ENCODE peak calls at places on chromosomes 13 and 19, in eight cellular contexts. One of them, this sample, is unnamed.

GRCh38 chr19:43735957-43736356 is 18.8 kb downstream of the SMG9 start:
- DNase-seq in endothelial cell: no peak
- DNase-seq in NCI-H446 treated with DMSO at 0.1 percent for 48 hours: no peak
- DNase-seq in NCI-H1436 treated with DMSO at 0.1 percent for 48 hours: no peak
- DNase-seq in stimulated activated CD8-positive, alpha-beta memory T cell treated with anti-CD3 and anti-CD28 coated beads, Interleukin-2, amount 100 ng/mL, for 48 hours: no peak
- DNase-seq in AG09309: no peak
- DNase-seq in activated T-cell treated with anti-CD3 and anti-CD28 coated beads, Interleukin-2, amount 50 U/mL, for 72 hours: no peak
- DNase-seq in mucosa of descending colon: no peak
- DNase-seq in this sample: no peak

GRCh38 chr13:52070929-52071523 is 46.5 kb downstream of the UTP14C start:
- DNase-seq in endothelial cell: no peak
- DNase-seq in NCI-H446 treated with DMSO at 0.1 percent for 48 hours: no peak
- DNase-seq in NCI-H1436 treated with DMSO at 0.1 percent for 48 hours: no peak
- DNase-seq in stimulated activated CD8-positive, alpha-beta memory T cell treated with anti-CD3 and anti-CD28 coated beads, Interleukin-2, amount 100 ng/mL, for 48 hours: no peak
- DNase-seq in AG09309: peak
- DNase-seq in activated T-cell treated with anti-CD3 and anti-CD28 coated beads, Interleukin-2, amount 50 U/mL, for 72 hours: peak
- DNase-seq in mucosa of descending colon: no peak
- DNase-seq in this sample: no peak

GRCh38 chr13:31236211-31236786 is 36.5 kb downstream of the B3GLCT start:
- DNase-seq in endothelial cell: no peak
- DNase-seq in NCI-H446 treated with DMSO at 0.1 percent for 48 hours: peak
- DNase-seq in NCI-H1436 treated with DMSO at 0.1 percent for 48 hours: no peak
- DNase-seq in stimulated activated CD8-positive, alpha-beta memory T cell treated with anti-CD3 and anti-CD28 coated beads, Interleukin-2, amount 100 ng/mL, for 48 hours: no peak
- DNase-seq in AG09309: peak
- DNase-seq in activated T-cell treated with anti-CD3 and anti-CD28 coated beads, Interleukin-2, amount 50 U/mL, for 72 hours: no peak
- DNase-seq in mucosa of descending colon: no peak
- DNase-seq in this sample: no peak

GRCh38 chr19:39692166-39692565 is 12.1 kb upstream of the LGALS14 start:
- DNase-seq in endothelial cell: no peak
- DNase-seq in NCI-H446 treated with DMSO at 0.1 percent for 48 hours: no peak
- DNase-seq in NCI-H1436 treated with DMSO at 0.1 percent for 48 hours: no peak
- DNase-seq in stimulated activated CD8-positive, alpha-beta memory T cell treated with anti-CD3 and anti-CD28 coated beads, Interleukin-2, amount 100 ng/mL, for 48 hours: no peak
- DNase-seq in AG09309: no peak
- DNase-seq in activated T-cell treated with anti-CD3 and anti-CD28 coated beads, Interleukin-2, amount 50 U/mL, for 72 hours: no peak
- DNase-seq in mucosa of descending colon: no peak
- DNase-seq in this sample: no peak

GRCh38 chr13:42875448-42876269 is 94.3 kb downstream of the FAM216B start:
- DNase-seq in endothelial cell: peak
- DNase-seq in NCI-H446 treated with DMSO at 0.1 percent for 48 hours: no peak
- DNase-seq in NCI-H1436 treated with DMSO at 0.1 percent for 48 hours: no peak
- DNase-seq in stimulated activated CD8-positive, alpha-beta memory T cell treated with anti-CD3 and anti-CD28 coated beads, Interleukin-2, amount 100 ng/mL, for 48 hours: no peak
- DNase-seq in AG09309: no peak
- DNase-seq in activated T-cell treated with anti-CD3 and anti-CD28 coated beads, Interleukin-2, amount 50 U/mL, for 72 hours: no peak
- DNase-seq in mucosa of descending colon: no peak
- DNase-seq in this sample: no peak

GRCh38 chr13:44142540-44142867 is 231.1 kb upstream of the SERP2 start:
- DNase-seq in endothelial cell: peak
- DNase-seq in NCI-H446 treated with DMSO at 0.1 percent for 48 hours: no peak
- DNase-seq in NCI-H1436 treated with DMSO at 0.1 percent for 48 hours: no peak
- DNase-seq in stimulated activated CD8-positive, alpha-beta memory T cell treated with anti-CD3 and anti-CD28 coated beads, Interleukin-2, amount 100 ng/mL, for 48 hours: no peak
- DNase-seq in AG09309: no peak
- DNase-seq in activated T-cell treated with anti-CD3 and anti-CD28 coated beads, Interleukin-2, amount 50 U/mL, for 72 hours: no peak
- DNase-seq in mucosa of descending colon: no peak
- DNase-seq in this sample: no peak

GRCh38 chr13:93624371-93624777 is 397.8 kb downstream of the GPC6 start:
- DNase-seq in endothelial cell: no peak
- DNase-seq in NCI-H446 treated with DMSO at 0.1 percent for 48 hours: no peak
- DNase-seq in NCI-H1436 treated with DMSO at 0.1 percent for 48 hours: no peak
- DNase-seq in stimulated activated CD8-positive, alpha-beta memory T cell treated with anti-CD3 and anti-CD28 coated beads, Interleukin-2, amount 100 ng/mL, for 48 hours: no peak
- DNase-seq in AG09309: peak
- DNase-seq in activated T-cell treated with anti-CD3 and anti-CD28 coated beads, Interleukin-2, amount 50 U/mL, for 72 hours: no peak
- DNase-seq in mucosa of descending colon: no peak
- DNase-seq in this sample: no peak

GRCh38 chr19:19342086-19343015 is 21.7 kb downstream of the MAU2 start:
- DNase-seq in endothelial cell: peak
- DNase-seq in NCI-H446 treated with DMSO at 0.1 percent for 48 hours: no peak
- DNase-seq in NCI-H1436 treated with DMSO at 0.1 percent for 48 hours: no peak
- DNase-seq in stimulated activated CD8-positive, alpha-beta memory T cell treated with anti-CD3 and anti-CD28 coated beads, Interleukin-2, amount 100 ng/mL, for 48 hours: no peak
- DNase-seq in AG09309: no peak
- DNase-seq in activated T-cell treated with anti-CD3 and anti-CD28 coated beads, Interleukin-2, amount 50 U/mL, for 72 hours: no peak
- DNase-seq in mucosa of descending colon: no peak
- DNase-seq in this sample: peak

GRCh38 chr13:45138282-45138681 is 18.0 kb downstream of the GTF2F2 start:
- DNase-seq in endothelial cell: no peak
- DNase-seq in NCI-H446 treated with DMSO at 0.1 percent for 48 hours: no peak
- DNase-seq in NCI-H1436 treated with DMSO at 0.1 percent for 48 hours: no peak
- DNase-seq in stimulated activated CD8-positive, alpha-beta memory T cell treated with anti-CD3 and anti-CD28 coated beads, Interleukin-2, amount 100 ng/mL, for 48 hours: no peak
- DNase-seq in AG09309: no peak
- DNase-seq in activated T-cell treated with anti-CD3 and anti-CD28 coated beads, Interleukin-2, amount 50 U/mL, for 72 hours: no peak
- DNase-seq in mucosa of descending colon: no peak
- DNase-seq in this sample: no peak

GRCh38 chr13:20146381-20146780 is 14.5 kb downstream of the GJA3 start:
- DNase-seq in endothelial cell: no peak
- DNase-seq in NCI-H446 treated with DMSO at 0.1 percent for 48 hours: no peak
- DNase-seq in NCI-H1436 treated with DMSO at 0.1 percent for 48 hours: no peak
- DNase-seq in stimulated activated CD8-positive, alpha-beta memory T cell treated with anti-CD3 and anti-CD28 coated beads, Interleukin-2, amount 100 ng/mL, for 48 hours: no peak
- DNase-seq in AG09309: no peak
- DNase-seq in activated T-cell treated with anti-CD3 and anti-CD28 coated beads, Interleukin-2, amount 50 U/mL, for 72 hours: no peak
- DNase-seq in mucosa of descending colon: no peak
- DNase-seq in this sample: no peak

GRCh38 chr19:10118960-10119359 is 739 bp downstream of the EIF3G start:
- DNase-seq in endothelial cell: no peak
- DNase-seq in NCI-H446 treated with DMSO at 0.1 percent for 48 hours: no peak
- DNase-seq in NCI-H1436 treated with DMSO at 0.1 percent for 48 hours: no peak
- DNase-seq in stimulated activated CD8-positive, alpha-beta memory T cell treated with anti-CD3 and anti-CD28 coated beads, Interleukin-2, amount 100 ng/mL, for 48 hours: no peak
- DNase-seq in AG09309: no peak
- DNase-seq in activated T-cell treated with anti-CD3 and anti-CD28 coated beads, Interleukin-2, amount 50 U/mL, for 72 hours: no peak
- DNase-seq in mucosa of descending colon: no peak
- DNase-seq in this sample: no peak

GRCh38 chr13:98368019-98368418 is 190.9 kb upstream of the RNF113B start:
- DNase-seq in endothelial cell: no peak
- DNase-seq in NCI-H446 treated with DMSO at 0.1 percent for 48 hours: no peak
- DNase-seq in NCI-H1436 treated with DMSO at 0.1 percent for 48 hours: no peak
- DNase-seq in stimulated activated CD8-positive, alpha-beta memory T cell treated with anti-CD3 and anti-CD28 coated beads, Interleukin-2, amount 100 ng/mL, for 48 hours: no peak
- DNase-seq in AG09309: no peak
- DNase-seq in activated T-cell treated with anti-CD3 and anti-CD28 coated beads, Interleukin-2, amount 50 U/mL, for 72 hours: no peak
- DNase-seq in mucosa of descending colon: no peak
- DNase-seq in this sample: no peak

GRCh38 chr19:48844472-48844871 is 8.2 kb upstream of the HSD17B14 start:
- DNase-seq in endothelial cell: no peak
- DNase-seq in NCI-H446 treated with DMSO at 0.1 percent for 48 hours: peak
- DNase-seq in NCI-H1436 treated with DMSO at 0.1 percent for 48 hours: no peak
- DNase-seq in stimulated activated CD8-positive, alpha-beta memory T cell treated with anti-CD3 and anti-CD28 coated beads, Interleukin-2, amount 100 ng/mL, for 48 hours: no peak
- DNase-seq in AG09309: no peak
- DNase-seq in activated T-cell treated with anti-CD3 and anti-CD28 coated beads, Interleukin-2, amount 50 U/mL, for 72 hours: no peak
- DNase-seq in mucosa of descending colon: no peak
- DNase-seq in this sample: no peak

GRCh38 chr13:39766464-39767167 is 111.2 kb downstream of the COG6 start:
- DNase-seq in endothelial cell: no peak
- DNase-seq in NCI-H446 treated with DMSO at 0.1 percent for 48 hours: peak
- DNase-seq in NCI-H1436 treated with DMSO at 0.1 percent for 48 hours: no peak
- DNase-seq in stimulated activated CD8-positive, alpha-beta memory T cell treated with anti-CD3 and anti-CD28 coated beads, Interleukin-2, amount 100 ng/mL, for 48 hours: no peak
- DNase-seq in AG09309: no peak
- DNase-seq in activated T-cell treated with anti-CD3 and anti-CD28 coated beads, Interleukin-2, amount 50 U/mL, for 72 hours: no peak
- DNase-seq in mucosa of descending colon: no peak
- DNase-seq in this sample: no peak

GRCh38 chr13:21674271-21675009 is 3.6 kb downstream of the FGF9 start:
- DNase-seq in endothelial cell: peak
- DNase-seq in NCI-H446 treated with DMSO at 0.1 percent for 48 hours: peak
- DNase-seq in NCI-H1436 treated with DMSO at 0.1 percent for 48 hours: no peak
- DNase-seq in stimulated activated CD8-positive, alpha-beta memory T cell treated with anti-CD3 and anti-CD28 coated beads, Interleukin-2, amount 100 ng/mL, for 48 hours: no peak
- DNase-seq in AG09309: no peak
- DNase-seq in activated T-cell treated with anti-CD3 and anti-CD28 coated beads, Interleukin-2, amount 50 U/mL, for 72 hours: peak
- DNase-seq in mucosa of descending colon: peak
- DNase-seq in this sample: no peak

GRCh38 chr19:53102701-53103140 is 501 bp downstream of the ZNF160 start:
- DNase-seq in endothelial cell: peak
- DNase-seq in NCI-H446 treated with DMSO at 0.1 percent for 48 hours: no peak
- DNase-seq in NCI-H1436 treated with DMSO at 0.1 percent for 48 hours: no peak
- DNase-seq in stimulated activated CD8-positive, alpha-beta memory T cell treated with anti-CD3 and anti-CD28 coated beads, Interleukin-2, amount 100 ng/mL, for 48 hours: peak
- DNase-seq in AG09309: no peak
- DNase-seq in activated T-cell treated with anti-CD3 and anti-CD28 coated beads, Interleukin-2, amount 50 U/mL, for 72 hours: peak
- DNase-seq in mucosa of descending colon: peak
- DNase-seq in this sample: no peak

GRCh38 chr13:100827489-100828000 is 152.9 kb upstream of the TMTC4 start:
- DNase-seq in endothelial cell: no peak
- DNase-seq in NCI-H446 treated with DMSO at 0.1 percent for 48 hours: no peak
- DNase-seq in NCI-H1436 treated with DMSO at 0.1 percent for 48 hours: no peak
- DNase-seq in stimulated activated CD8-positive, alpha-beta memory T cell treated with anti-CD3 and anti-CD28 coated beads, Interleukin-2, amount 100 ng/mL, for 48 hours: no peak
- DNase-seq in AG09309: no peak
- DNase-seq in activated T-cell treated with anti-CD3 and anti-CD28 coated beads, Interleukin-2, amount 50 U/mL, for 72 hours: no peak
- DNase-seq in mucosa of descending colon: no peak
- DNase-seq in this sample: no peak

GRCh38 chr19:280541-281007 is 10.6 kb downstream of the PLPP2 start:
- DNase-seq in endothelial cell: no peak
- DNase-seq in NCI-H446 treated with DMSO at 0.1 percent for 48 hours: no peak
- DNase-seq in NCI-H1436 treated with DMSO at 0.1 percent for 48 hours: no peak
- DNase-seq in stimulated activated CD8-positive, alpha-beta memory T cell treated with anti-CD3 and anti-CD28 coated beads, Interleukin-2, amount 100 ng/mL, for 48 hours: no peak
- DNase-seq in AG09309: no peak
- DNase-seq in activated T-cell treated with anti-CD3 and anti-CD28 coated beads, Interleukin-2, amount 50 U/mL, for 72 hours: no peak
- DNase-seq in mucosa of descending colon: no peak
- DNase-seq in this sample: no peak

GRCh38 chr13:93079294-93079693 is 147.3 kb upstream of the GPC6 start:
- DNase-seq in endothelial cell: no peak
- DNase-seq in NCI-H446 treated with DMSO at 0.1 percent for 48 hours: no peak
- DNase-seq in NCI-H1436 treated with DMSO at 0.1 percent for 48 hours: peak
- DNase-seq in stimulated activated CD8-positive, alpha-beta memory T cell treated with anti-CD3 and anti-CD28 coated beads, Interleukin-2, amount 100 ng/mL, for 48 hours: no peak
- DNase-seq in AG09309: no peak
- DNase-seq in activated T-cell treated with anti-CD3 and anti-CD28 coated beads, Interleukin-2, amount 50 U/mL, for 72 hours: no peak
- DNase-seq in mucosa of descending colon: no peak
- DNase-seq in this sample: no peak

GRCh38 chr19:38932425-38933179 is 1.9 kb downstream of the MRPS12 start:
- DNase-seq in endothelial cell: no peak
- DNase-seq in NCI-H446 treated with DMSO at 0.1 percent for 48 hours: no peak
- DNase-seq in NCI-H1436 treated with DMSO at 0.1 percent for 48 hours: no peak
- DNase-seq in stimulated activated CD8-positive, alpha-beta memory T cell treated with anti-CD3 and anti-CD28 coated beads, Interleukin-2, amount 100 ng/mL, for 48 hours: no peak
- DNase-seq in AG09309: no peak
- DNase-seq in activated T-cell treated with anti-CD3 and anti-CD28 coated beads, Interleukin-2, amount 50 U/mL, for 72 hours: peak
- DNase-seq in mucosa of descending colon: peak
- DNase-seq in this sample: no peak

GRCh38 chr19:42497492-42498226 is 30.6 kb downstream of the CEACAM1 start:
- DNase-seq in endothelial cell: no peak
- DNase-seq in NCI-H446 treated with DMSO at 0.1 percent for 48 hours: no peak
- DNase-seq in NCI-H1436 treated with DMSO at 0.1 percent for 48 hours: no peak
- DNase-seq in stimulated activated CD8-positive, alpha-beta memory T cell treated with anti-CD3 and anti-CD28 coated beads, Interleukin-2, amount 100 ng/mL, for 48 hours: no peak
- DNase-seq in AG09309: no peak
- DNase-seq in activated T-cell treated with anti-CD3 and anti-CD28 coated beads, Interleukin-2, amount 50 U/mL, for 72 hours: no peak
- DNase-seq in mucosa of descending colon: no peak
- DNase-seq in this sample: no peak

GRCh38 chr19:56504581-56504980 is 3.1 kb upstream of the ZNF471 start:
- DNase-seq in endothelial cell: no peak
- DNase-seq in NCI-H446 treated with DMSO at 0.1 percent for 48 hours: no peak
- DNase-seq in NCI-H1436 treated with DMSO at 0.1 percent for 48 hours: no peak
- DNase-seq in stimulated activated CD8-positive, alpha-beta memory T cell treated with anti-CD3 and anti-CD28 coated beads, Interleukin-2, amount 100 ng/mL, for 48 hours: no peak
- DNase-seq in AG09309: no peak
- DNase-seq in activated T-cell treated with anti-CD3 and anti-CD28 coated beads, Interleukin-2, amount 50 U/mL, for 72 hours: no peak
- DNase-seq in mucosa of descending colon: no peak
- DNase-seq in this sample: no peak

GRCh38 chr19:2087621-2088100 is 8.5 kb downstream of the MOB3A start:
- DNase-seq in endothelial cell: no peak
- DNase-seq in NCI-H446 treated with DMSO at 0.1 percent for 48 hours: no peak
- DNase-seq in NCI-H1436 treated with DMSO at 0.1 percent for 48 hours: no peak
- DNase-seq in stimulated activated CD8-positive, alpha-beta memory T cell treated with anti-CD3 and anti-CD28 coated beads, Interleukin-2, amount 100 ng/mL, for 48 hours: no peak
- DNase-seq in AG09309: no peak
- DNase-seq in activated T-cell treated with anti-CD3 and anti-CD28 coated beads, Interleukin-2, amount 50 U/mL, for 72 hours: no peak
- DNase-seq in mucosa of descending colon: no peak
- DNase-seq in this sample: no peak

GRCh38 chr19:325937-326565 is 18.5 kb downstream of the MIER2 start:
- DNase-seq in endothelial cell: no peak
- DNase-seq in NCI-H446 treated with DMSO at 0.1 percent for 48 hours: no peak
- DNase-seq in NCI-H1436 treated with DMSO at 0.1 percent for 48 hours: no peak
- DNase-seq in stimulated activated CD8-positive, alpha-beta memory T cell treated with anti-CD3 and anti-CD28 coated beads, Interleukin-2, amount 100 ng/mL, for 48 hours: no peak
- DNase-seq in AG09309: no peak
- DNase-seq in activated T-cell treated with anti-CD3 and anti-CD28 coated beads, Interleukin-2, amount 50 U/mL, for 72 hours: no peak
- DNase-seq in mucosa of descending colon: no peak
- DNase-seq in this sample: no peak

GRCh38 chr13:24065172-24065571 is 95.3 kb upstream of the SPATA13 start:
- DNase-seq in endothelial cell: no peak
- DNase-seq in NCI-H446 treated with DMSO at 0.1 percent for 48 hours: no peak
- DNase-seq in NCI-H1436 treated with DMSO at 0.1 percent for 48 hours: no peak
- DNase-seq in stimulated activated CD8-positive, alpha-beta memory T cell treated with anti-CD3 and anti-CD28 coated beads, Interleukin-2, amount 100 ng/mL, for 48 hours: no peak
- DNase-seq in AG09309: no peak
- DNase-seq in activated T-cell treated with anti-CD3 and anti-CD28 coated beads, Interleukin-2, amount 50 U/mL, for 72 hours: no peak
- DNase-seq in mucosa of descending colon: no peak
- DNase-seq in this sample: no peak

GRCh38 chr19:41564515-41565383 is 11.2 kb upstream of the CEACAM21 start:
- DNase-seq in endothelial cell: peak
- DNase-seq in NCI-H446 treated with DMSO at 0.1 percent for 48 hours: no peak
- DNase-seq in NCI-H1436 treated with DMSO at 0.1 percent for 48 hours: no peak
- DNase-seq in stimulated activated CD8-positive, alpha-beta memory T cell treated with anti-CD3 and anti-CD28 coated beads, Interleukin-2, amount 100 ng/mL, for 48 hours: no peak
- DNase-seq in AG09309: no peak
- DNase-seq in activated T-cell treated with anti-CD3 and anti-CD28 coated beads, Interleukin-2, amount 50 U/mL, for 72 hours: no peak
- DNase-seq in mucosa of descending colon: no peak
- DNase-seq in this sample: no peak

GRCh38 chr13:35714096-35714495 is 237.6 kb upstream of the MAB21L1 start:
- DNase-seq in endothelial cell: no peak
- DNase-seq in NCI-H446 treated with DMSO at 0.1 percent for 48 hours: no peak
- DNase-seq in NCI-H1436 treated with DMSO at 0.1 percent for 48 hours: no peak
- DNase-seq in stimulated activated CD8-positive, alpha-beta memory T cell treated with anti-CD3 and anti-CD28 coated beads, Interleukin-2, amount 100 ng/mL, for 48 hours: no peak
- DNase-seq in AG09309: no peak
- DNase-seq in activated T-cell treated with anti-CD3 and anti-CD28 coated beads, Interleukin-2, amount 50 U/mL, for 72 hours: no peak
- DNase-seq in mucosa of descending colon: no peak
- DNase-seq in this sample: no peak

GRCh38 chr13:80529734-80530133 is 188.8 kb upstream of the SPRY2 start:
- DNase-seq in endothelial cell: no peak
- DNase-seq in NCI-H446 treated with DMSO at 0.1 percent for 48 hours: no peak
- DNase-seq in NCI-H1436 treated with DMSO at 0.1 percent for 48 hours: no peak
- DNase-seq in stimulated activated CD8-positive, alpha-beta memory T cell treated with anti-CD3 and anti-CD28 coated beads, Interleukin-2, amount 100 ng/mL, for 48 hours: no peak
- DNase-seq in AG09309: no peak
- DNase-seq in activated T-cell treated with anti-CD3 and anti-CD28 coated beads, Interleukin-2, amount 50 U/mL, for 72 hours: no peak
- DNase-seq in mucosa of descending colon: no peak
- DNase-seq in this sample: no peak

GRCh38 chr13:98105929-98106336 is 37.0 kb upstream of the FARP1 start:
- DNase-seq in endothelial cell: no peak
- DNase-seq in NCI-H446 treated with DMSO at 0.1 percent for 48 hours: no peak
- DNase-seq in NCI-H1436 treated with DMSO at 0.1 percent for 48 hours: no peak
- DNase-seq in stimulated activated CD8-positive, alpha-beta memory T cell treated with anti-CD3 and anti-CD28 coated beads, Interleukin-2, amount 100 ng/mL, for 48 hours: no peak
- DNase-seq in AG09309: no peak
- DNase-seq in activated T-cell treated with anti-CD3 and anti-CD28 coated beads, Interleukin-2, amount 50 U/mL, for 72 hours: no peak
- DNase-seq in mucosa of descending colon: no peak
- DNase-seq in this sample: peak

GRCh38 chr19:16920816-16921529 is 32.2 kb downstream of the F2RL3 start:
- DNase-seq in endothelial cell: no peak
- DNase-seq in NCI-H446 treated with DMSO at 0.1 percent for 48 hours: no peak
- DNase-seq in NCI-H1436 treated with DMSO at 0.1 percent for 48 hours: no peak
- DNase-seq in stimulated activated CD8-positive, alpha-beta memory T cell treated with anti-CD3 and anti-CD28 coated beads, Interleukin-2, amount 100 ng/mL, for 48 hours: no peak
- DNase-seq in AG09309: peak
- DNase-seq in activated T-cell treated with anti-CD3 and anti-CD28 coated beads, Interleukin-2, amount 50 U/mL, for 72 hours: no peak
- DNase-seq in mucosa of descending colon: no peak
- DNase-seq in this sample: no peak

GRCh38 chr19:35596366-35596999 is 10.5 kb downstream of the PMIS2 start:
- DNase-seq in endothelial cell: no peak
- DNase-seq in NCI-H446 treated with DMSO at 0.1 percent for 48 hours: peak
- DNase-seq in NCI-H1436 treated with DMSO at 0.1 percent for 48 hours: no peak
- DNase-seq in stimulated activated CD8-positive, alpha-beta memory T cell treated with anti-CD3 and anti-CD28 coated beads, Interleukin-2, amount 100 ng/mL, for 48 hours: no peak
- DNase-seq in AG09309: no peak
- DNase-seq in activated T-cell treated with anti-CD3 and anti-CD28 coated beads, Interleukin-2, amount 50 U/mL, for 72 hours: peak
- DNase-seq in mucosa of descending colon: no peak
- DNase-seq in this sample: no peak

GRCh38 chr19:48480151-48480475 is 10.9 kb downstream of the CYTH2 start:
- DNase-seq in endothelial cell: no peak
- DNase-seq in NCI-H446 treated with DMSO at 0.1 percent for 48 hours: no peak
- DNase-seq in NCI-H1436 treated with DMSO at 0.1 percent for 48 hours: no peak
- DNase-seq in stimulated activated CD8-positive, alpha-beta memory T cell treated with anti-CD3 and anti-CD28 coated beads, Interleukin-2, amount 100 ng/mL, for 48 hours: no peak
- DNase-seq in AG09309: no peak
- DNase-seq in activated T-cell treated with anti-CD3 and anti-CD28 coated beads, Interleukin-2, amount 50 U/mL, for 72 hours: no peak
- DNase-seq in mucosa of descending colon: no peak
- DNase-seq in this sample: no peak

GRCh38 chr19:51407631-51408131 is 9.8 kb downstream of the SIGLEC10 start:
- DNase-seq in endothelial cell: no peak
- DNase-seq in NCI-H446 treated with DMSO at 0.1 percent for 48 hours: no peak
- DNase-seq in NCI-H1436 treated with DMSO at 0.1 percent for 48 hours: no peak
- DNase-seq in stimulated activated CD8-positive, alpha-beta memory T cell treated with anti-CD3 and anti-CD28 coated beads, Interleukin-2, amount 100 ng/mL, for 48 hours: no peak
- DNase-seq in AG09309: no peak
- DNase-seq in activated T-cell treated with anti-CD3 and anti-CD28 coated beads, Interleukin-2, amount 50 U/mL, for 72 hours: peak
- DNase-seq in mucosa of descending colon: no peak
- DNase-seq in this sample: no peak